ENCODE peak calls at places on chromosomes 3 and 15, in nine cellular contexts. K is activated CD8-positive, alpha-beta memory T cell treated with anti-CD3 and anti-CD28 coated beads, Interleukin-2, amount 50 U/mL, for 48 hours; S is NCI-H1417; C is mesothelial cell of epicardium; H is germinal center; A is Daoy; Q is right cardiac atrium; G is stomach; L is Calu3. D is an unnamed sample.

GRCh38 chr3:59247402-59247841 is 197.6 kb upstream of the CFAP20DC start:
- DNase-seq in K (no peak), S (no peak), C (no peak), H (peak; percentile 18), A (peak; percentile 10), Q (no peak), G (peak; percentile 36), L (no peak), D (no peak)

GRCh38 chr3:31232049-31233040 is 300.4 kb upstream of the STT3B start:
- DNase-seq in K (no peak), S (no peak), C (no peak), H (peak; percentile 38), A (no peak), Q (no peak), G (no peak), L (no peak), D (no peak)

GRCh38 chr15:51185213-51185619 is 90.5 kb upstream of the TNFAIP8L3 start:
- DNase-seq in K (no peak), S (no peak), C (no peak), H (no peak), A (no peak), Q (no peak), G (no peak), L (no peak), D (no peak)

GRCh38 chr3:143536817-143537535 is 311.3 kb downstream of the SLC9A9 start:
- DNase-seq in K (no peak), S (no peak), C (no peak), H (no peak), A (no peak), Q (peak; percentile 65), G (no peak), L (no peak), D (no peak)

GRCh38 chr15:25710184-25710583 is 152.9 kb downstream of the ATP10A start:
- DNase-seq in K (peak; percentile 79), S (no peak), C (peak; percentile 67), H (peak; percentile 58), A (peak; percentile 66), Q (peak; percentile 82), G (peak; percentile 35), L (peak; percentile 36), D (no peak)

GRCh38 chr3:134458451-134458850 is 27.3 kb downstream of the ANAPC13 start:
- DNase-seq in K (no peak), S (no peak), C (no peak), H (no peak), A (no peak), Q (no peak), G (no peak), L (no peak), D (no peak)

GRCh38 chr15:62879770-62880169 is 162.8 kb upstream of the TPM1 start:
- DNase-seq in K (no peak), S (no peak), C (no peak), H (no peak), A (no peak), Q (no peak), G (no peak), L (no peak), D (no peak)

GRCh38 chr15:32659340-32659831 is 17.9 kb downstream of the SCG5 start:
- DNase-seq in K (no peak), S (peak; percentile 19), C (no peak), H (no peak), A (peak; percentile 76), Q (no peak), G (no peak), L (no peak), D (peak; percentile 68)

GRCh38 chr3:10655131-10655530 is 149.7 kb upstream of the ATP2B2 start:
- DNase-seq in K (no peak), S (no peak), C (no peak), H (no peak), A (no peak), Q (no peak), G (no peak), L (no peak), D (no peak)

GRCh38 chr3:61813656-61814055 is 252.3 kb downstream of the PTPRG start:
- DNase-seq in K (no peak), S (no peak), C (no peak), H (no peak), A (no peak), Q (no peak), G (no peak), L (no peak), D (no peak)

GRCh38 chr15:22895465-22896190 is 57.2 kb downstream of the NIPA2 start:
- DNase-seq in K (peak; percentile 62), S (no peak), C (no peak), H (no peak), A (peak; percentile 90), Q (no peak), G (peak; percentile 60), L (peak; percentile 66), D (no peak)

GRCh38 chr15:79682285-79682684 is 214.5 kb downstream of the MTHFS start:
- DNase-seq in K (no peak), S (no peak), C (peak; percentile 73), H (no peak), A (peak; percentile 33), Q (peak; percentile 82), G (no peak), L (no peak), D (no peak)

GRCh38 chr3:42097166-42097946 is 6.2 kb downstream of the TRAK1 start:
- DNase-seq in K (no peak), S (no peak), C (no peak), H (no peak), A (peak; percentile 56), Q (no peak), G (no peak), L (no peak), D (no peak)

GRCh38 chr3:191397771-191398170 is 63.2 kb upstream of the PYDC2 start:
- DNase-seq in K (no peak), S (no peak), C (no peak), H (no peak), A (no peak), Q (no peak), G (no peak), L (no peak), D (no peak)

GRCh38 chr3:33131328-33132018 is 17.7 kb downstream of the CRTAP start:
- DNase-seq in K (no peak), S (peak; percentile 54), C (peak; percentile 46), H (peak; percentile 75), A (peak; percentile 50), Q (no peak), G (peak; percentile 51), L (peak; percentile 56), D (peak; percentile 66)

GRCh38 chr3:129226374-129226773 is 23.0 kb upstream of the COPG1 start:
- DNase-seq in K (no peak), S (no peak), C (no peak), H (no peak), A (peak; percentile 95), Q (peak; percentile 90), G (peak; percentile 65), L (peak; percentile 48), D (no peak)

GRCh38 chr3:71695000-71695482 is 30.2 kb downstream of the EIF4E3 start:
- DNase-seq in K (no peak), S (no peak), C (no peak), H (no peak), A (no peak), Q (no peak), G (no peak), L (peak; percentile 42), D (no peak)

GRCh38 chr3:142929109-142929508 is 34.4 kb downstream of the PAQR9 start:
- DNase-seq in K (peak; percentile 61), S (peak; percentile 5), C (no peak), H (peak; percentile 26), A (peak; percentile 53), Q (no peak), G (peak; percentile 53), L (peak; percentile 90), D (no peak)

GRCh38 chr3:70273492-70273891 is 38.9 kb downstream of the MDFIC2 start:
- DNase-seq in K (no peak), S (no peak), C (no peak), H (no peak), A (peak; percentile 7), Q (no peak), G (no peak), L (no peak), D (no peak)

GRCh38 chr15:80660114-80660513 is 35.0 kb upstream of the ABHD17C start:
- DNase-seq in K (no peak), S (no peak), C (peak; percentile 40), H (no peak), A (peak; percentile 58), Q (no peak), G (peak; percentile 39), L (peak; percentile 66), D (peak; percentile 63)

GRCh38 chr15:31455499-31455898 is 128.9 kb downstream of the KLF13 start:
- DNase-seq in K (peak; percentile 48), S (peak; percentile 23), C (no peak), H (no peak), A (no peak), Q (no peak), G (no peak), L (no peak), D (no peak)

GRCh38 chr15:37995461-37996347 is 61.3 kb downstream of the TMCO5A start:
- DNase-seq in K (no peak), S (peak; percentile 30), C (no peak), H (peak; percentile 41), A (peak; percentile 73), Q (no peak), G (no peak), L (no peak), D (peak; percentile 51)

GRCh38 chr3:33377931-33378330 is 62.3 kb downstream of the UBP1 start:
- DNase-seq in K (no peak), S (no peak), C (no peak), H (no peak), A (peak; percentile 6), Q (no peak), G (no peak), L (no peak), D (no peak)

GRCh38 chr15:90901799-90902655 is 1.1 kb upstream of the MAN2A2 start:
- DNase-seq in K (peak; percentile 87), S (peak; percentile 72), C (peak; percentile 82), H (peak; percentile 91), A (peak; percentile 85), Q (peak; percentile 92), G (peak; percentile 81), L (peak; percentile 85), D (peak; percentile 77)

GRCh38 chr3:51559266-51559907 is 20.9 kb downstream of the RAD54L2 start:
- DNase-seq in K (no peak), S (peak; percentile 53), C (no peak), H (no peak), A (no peak), Q (no peak), G (no peak), L (no peak), D (no peak)

GRCh38 chr3:49026536-49026935 is 2.7 kb downstream of the IMPDH2 start:
- DNase-seq in K (peak; percentile 58), S (no peak), C (no peak), H (no peak), A (no peak), Q (no peak), G (no peak), L (no peak), D (no peak)

GRCh38 chr15:76312540-76313174 is 1.4 kb upstream of the ETFA start:
- DNase-seq in K (no peak), S (no peak), C (no peak), H (no peak), A (peak; percentile 57), Q (no peak), G (no peak), L (peak; percentile 48), D (peak; percentile 40)

GRCh38 chr3:108408883-108409612 is 101.3 kb downstream of the MYH15 start:
- DNase-seq in K (no peak), S (no peak), C (no peak), H (no peak), A (no peak), Q (no peak), G (no peak), L (no peak), D (no peak)